ENCODE peak calls at places on chromosome 10, in four cellular contexts. One of them, this sample, is unnamed.

GRCh38 chr10:101709359-101710063 is 14.5 kb upstream of the FBXW4 start:
- DNase-seq in AG04449: no peak
- DNase-seq in heart right ventricle: no peak
- DNase-seq in prostate gland: no peak
- DNase-seq in this sample: no peak

GRCh38 chr10:32237644-32238345 is 109.2 kb downstream of the EPC1 start:
- DNase-seq in prostate gland: no peak
- DNase-seq in AG04449: peak; percentile 37
- DNase-seq in heart right ventricle: no peak
- DNase-seq in this sample: peak; percentile 37

GRCh38 chr10:79025113-79025832 is 43.5 kb upstream of the ZMIZ1 start:
- DNase-seq in heart right ventricle: no peak
- DNase-seq in AG04449: no peak
- DNase-seq in prostate gland: no peak
- DNase-seq in this sample: no peak

GRCh38 chr10:52752261-52752660 is 20.3 kb downstream of the MBL2 start:
- DNase-seq in AG04449: no peak
- DNase-seq in prostate gland: no peak
- DNase-seq in heart right ventricle: no peak
- DNase-seq in this sample: no peak

GRCh38 chr10:43032613-43033012 is 44.3 kb upstream of the RET start:
- DNase-seq in AG04449: no peak
- DNase-seq in prostate gland: no peak
- DNase-seq in heart right ventricle: no peak
- DNase-seq in this sample: no peak

GRCh38 chr10:4102802-4103344 is 317.9 kb upstream of the KLF6 start:
- DNase-seq in prostate gland: no peak
- DNase-seq in heart right ventricle: no peak
- DNase-seq in AG04449: no peak
- DNase-seq in this sample: no peak

GRCh38 chr10:7583626-7584025 is 83.1 kb downstream of the ITIH5 start:
- DNase-seq in AG04449: no peak
- DNase-seq in heart right ventricle: peak; percentile 35
- DNase-seq in prostate gland: no peak
- DNase-seq in this sample: no peak

GRCh38 chr10:83959330-83959729 is 180.0 kb upstream of the GHITM start:
- DNase-seq in AG04449: no peak
- DNase-seq in heart right ventricle: no peak
- DNase-seq in prostate gland: no peak
- DNase-seq in this sample: no peak

GRCh38 chr10:94194256-94194655 is 168.5 kb downstream of the NOC3L start:
- DNase-seq in prostate gland: no peak
- DNase-seq in AG04449: no peak
- DNase-seq in heart right ventricle: no peak
- DNase-seq in this sample: no peak

GRCh38 chr10:123301077-123301875 is 147.1 kb downstream of the BUB3 start:
- DNase-seq in heart right ventricle: no peak
- DNase-seq in prostate gland: no peak
- DNase-seq in AG04449: no peak
- DNase-seq in this sample: no peak

GRCh38 chr10:70175516-70175915 is 5.2 kb upstream of the SAR1A start:
- DNase-seq in heart right ventricle: no peak
- DNase-seq in AG04449: no peak
- DNase-seq in prostate gland: no peak
- DNase-seq in this sample: no peak

GRCh38 chr10:5557040-5557721 is 32.4 kb downstream of the CALML3 start:
- DNase-seq in heart right ventricle: no peak
- DNase-seq in AG04449: no peak
- DNase-seq in prostate gland: no peak
- DNase-seq in this sample: no peak

GRCh38 chr10:48493083-48493871 is 111.6 kb downstream of the ARHGAP22 start:
- DNase-seq in prostate gland: no peak
- DNase-seq in AG04449: no peak
- DNase-seq in heart right ventricle: no peak
- DNase-seq in this sample: no peak

GRCh38 chr10:27568196-27569175 is 64.4 kb downstream of the RAB18 start:
- DNase-seq in AG04449: no peak
- DNase-seq in heart right ventricle: no peak
- DNase-seq in prostate gland: no peak
- DNase-seq in this sample: peak; percentile 7

GRCh38 chr10:70890917-70891431 is 2.6 kb upstream of the PCBD1 start:
- DNase-seq in heart right ventricle: peak; percentile 72
- DNase-seq in prostate gland: no peak
- DNase-seq in AG04449: no peak
- DNase-seq in this sample: no peak

GRCh38 chr10:48358162-48358561 is 51.7 kb downstream of the MAPK8 start:
- DNase-seq in AG04449: no peak
- DNase-seq in heart right ventricle: no peak
- DNase-seq in prostate gland: no peak
- DNase-seq in this sample: no peak

GRCh38 chr10:4243651-4244050 is 458.6 kb upstream of the KLF6 start:
- DNase-seq in AG04449: peak; percentile 99
- DNase-seq in heart right ventricle: no peak
- DNase-seq in prostate gland: no peak
- DNase-seq in this sample: peak; percentile 98

GRCh38 chr10:101351017-101351416 is 2.9 kb upstream of the BTRC start:
- DNase-seq in heart right ventricle: no peak
- DNase-seq in AG04449: no peak
- DNase-seq in prostate gland: no peak
- DNase-seq in this sample: no peak

GRCh38 chr10:68242051-68242450 is 10.1 kb upstream of the ATOH7 start:
- DNase-seq in prostate gland: no peak
- DNase-seq in AG04449: no peak
- DNase-seq in heart right ventricle: no peak
- DNase-seq in this sample: no peak

GRCh38 chr10:130546841-130547240 is 410.6 kb downstream of the GLRX3 start:
- DNase-seq in AG04449: no peak
- DNase-seq in prostate gland: no peak
- DNase-seq in heart right ventricle: no peak
- DNase-seq in this sample: no peak

GRCh38 chr10:86966008-86966654 is 2.2 kb upstream of the ADIRF start:
- DNase-seq in prostate gland: no peak
- DNase-seq in heart right ventricle: no peak
- DNase-seq in AG04449: no peak
- DNase-seq in this sample: no peak

GRCh38 chr10:50385610-50386009 is 134.3 kb upstream of the ASAH2 start:
- DNase-seq in AG04449: no peak
- DNase-seq in heart right ventricle: peak; percentile 15
- DNase-seq in prostate gland: peak; percentile 19
- DNase-seq in this sample: no peak

GRCh38 chr10:73907841-73908517 is 3.0 kb upstream of the PLAU start:
- DNase-seq in AG04449: no peak
- DNase-seq in prostate gland: no peak
- DNase-seq in heart right ventricle: no peak
- DNase-seq in this sample: no peak

GRCh38 chr10:74823791-74824183 is 2.6 kb upstream of the KAT6B start:
- DNase-seq in heart right ventricle: no peak
- DNase-seq in prostate gland: peak; percentile 60
- DNase-seq in AG04449: no peak
- DNase-seq in this sample: no peak

GRCh38 chr10:80057171-80057570 is 21.3 kb upstream of the TMEM254 start:
- DNase-seq in prostate gland: no peak
- DNase-seq in heart right ventricle: no peak
- DNase-seq in AG04449: no peak
- DNase-seq in this sample: no peak

GRCh38 chr10:69879628-69880257 is 78.0 kb downstream of the COL13A1 start:
- DNase-seq in AG04449: no peak
- DNase-seq in heart right ventricle: no peak
- DNase-seq in prostate gland: no peak
- DNase-seq in this sample: no peak

GRCh38 chr10:114304566-114305421 is 65.7 kb downstream of the VWA2 start:
- DNase-seq in AG04449: no peak
- DNase-seq in heart right ventricle: peak; percentile 53
- DNase-seq in prostate gland: peak; percentile 40
- DNase-seq in this sample: no peak

GRCh38 chr10:78211476-78212110 is 177.9 kb downstream of the RPS24 start:
- DNase-seq in AG04449: no peak
- DNase-seq in heart right ventricle: no peak
- DNase-seq in prostate gland: peak; percentile 25
- DNase-seq in this sample: peak; percentile 33

GRCh38 chr10:73032536-73032935 is 64.1 kb downstream of the P4HA1 start:
- DNase-seq in AG04449: no peak
- DNase-seq in prostate gland: no peak
- DNase-seq in heart right ventricle: no peak
- DNase-seq in this sample: no peak

GRCh38 chr10:104336829-104337526 is 1.3 kb downstream of the ITPRIP start:
- DNase-seq in heart right ventricle: no peak
- DNase-seq in AG04449: no peak
- DNase-seq in prostate gland: no peak
- DNase-seq in this sample: peak; percentile 85

GRCh38 chr10:104333037-104333727 is 5.1 kb downstream of the ITPRIP start:
- DNase-seq in prostate gland: no peak
- DNase-seq in heart right ventricle: no peak
- DNase-seq in AG04449: no peak
- DNase-seq in this sample: no peak

GRCh38 chr10:104334561-104334960 is 3.7 kb downstream of the ITPRIP start:
- DNase-seq in prostate gland: no peak
- DNase-seq in AG04449: no peak
- DNase-seq in heart right ventricle: no peak
- DNase-seq in this sample: no peak

GRCh38 chr10:104333728-104334373 is 4.4 kb downstream of the ITPRIP start:
- DNase-seq in prostate gland: no peak
- DNase-seq in AG04449: no peak
- DNase-seq in heart right ventricle: no peak
- DNase-seq in this sample: no peak

GRCh38 chr10:104334965-104335650 is 3.2 kb downstream of the ITPRIP start:
- DNase-seq in prostate gland: no peak
- DNase-seq in AG04449: no peak
- DNase-seq in heart right ventricle: no peak
- DNase-seq in this sample: no peak
- H3K4me3 ChIP-seq in prostate gland: no peak overlapping the region
- H3K4me3 ChIP-seq in AG04449: no peak overlapping the region
- H3K4me3 ChIP-seq in heart right ventricle: peak overlapping the region; percentile 86
- H3K4me3 ChIP-seq in this sample: no peak overlapping the region

GRCh38 chr10:60335708-60336107 is 54.0 kb downstream of the ANK3 start:
- DNase-seq in AG04449: no peak
- DNase-seq in prostate gland: no peak
- DNase-seq in heart right ventricle: no peak
- DNase-seq in this sample: no peak
- TF ChIP-seq CTCF in AG04449: no peak
- TF ChIP-seq CTCF in prostate gland: no peak
- TF ChIP-seq CTCF in heart right ventricle: peak; percentile 9
- TF ChIP-seq CTCF in this sample: peak; percentile 22

GRCh38 chr10:14173706-14174594 is 156.8 kb downstream of the FRMD4A start:
- DNase-seq in AG04449: no peak
- DNase-seq in prostate gland: peak; percentile 24
- DNase-seq in heart right ventricle: no peak
- DNase-seq in this sample: no peak

DNA sequence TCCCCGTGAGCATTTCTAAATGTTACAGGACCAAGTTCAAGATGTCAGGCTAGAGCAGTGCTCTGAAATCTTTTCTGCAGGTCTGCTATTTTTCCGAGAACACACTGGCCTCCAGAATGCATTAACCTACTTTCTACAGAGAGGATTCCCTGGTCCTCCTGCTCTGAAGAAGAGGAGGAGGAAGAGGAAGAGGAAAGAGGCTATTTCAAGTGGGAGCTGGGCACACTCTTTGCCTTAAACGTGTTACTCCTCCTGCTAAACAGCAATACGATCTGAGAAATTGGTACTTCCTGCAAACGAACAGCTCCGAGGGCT is 157.4 kb downstream of the FRMD4A start:
- DNase-seq in AG04449: no peak
- DNase-seq in heart right ventricle: no peak
- DNase-seq in prostate gland: no peak
- DNase-seq in this sample: no peak
- H3K4me3 ChIP-seq in AG04449: peak overlapping the region; percentile 57
- H3K4me3 ChIP-seq in heart right ventricle: peak overlapping the region; percentile 52
- H3K4me3 ChIP-seq in prostate gland: peak overlapping the region; percentile 27
- H3K4me3 ChIP-seq in this sample: peak overlapping the region; percentile 36

DNA sequence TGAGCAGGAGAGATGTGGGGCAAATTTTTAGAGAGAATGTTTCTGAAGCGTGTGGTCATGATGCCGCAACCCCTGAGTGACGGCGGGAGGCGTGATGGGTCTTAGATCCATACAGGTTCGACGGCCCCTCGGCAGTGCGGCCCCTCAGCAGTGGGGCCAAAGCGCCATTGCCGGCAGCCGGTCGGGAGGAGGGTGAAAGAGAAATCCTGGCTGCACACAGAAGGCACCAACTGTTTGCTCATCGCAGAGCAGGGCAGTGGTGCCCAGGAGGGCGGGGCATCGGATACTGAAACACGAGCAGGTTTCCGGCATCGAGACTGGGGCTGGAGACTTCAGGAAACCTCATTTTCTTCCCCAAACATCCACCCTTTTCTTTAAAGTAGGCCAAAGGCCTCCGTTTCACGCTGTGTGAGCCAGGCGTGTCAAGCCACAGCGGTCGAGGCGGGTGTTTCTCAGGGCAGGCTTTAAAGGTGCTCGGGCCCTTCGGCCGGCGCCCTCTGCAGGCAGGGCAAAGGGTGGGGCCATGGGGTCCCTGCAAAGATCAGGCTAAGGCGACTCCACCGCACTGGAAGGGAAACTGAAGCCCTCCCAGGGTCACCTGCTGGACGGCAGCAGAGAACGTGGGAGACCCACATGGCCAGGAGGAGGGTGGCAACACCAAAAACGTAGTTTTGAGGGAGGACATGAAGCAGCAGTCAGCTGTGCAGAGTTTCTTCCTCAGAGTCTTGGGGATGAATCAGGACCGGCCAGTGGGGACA is 42.0 kb upstream of the PPP2R2D start:
- DNase-seq in prostate gland: no peak
- DNase-seq in AG04449: no peak
- DNase-seq in heart right ventricle: no peak
- DNase-seq in this sample: no peak
- TF ChIP-seq CTCF in prostate gland: no peak
- TF ChIP-seq CTCF in AG04449: no peak
- TF ChIP-seq CTCF in heart right ventricle: no peak
- TF ChIP-seq CTCF in this sample: no peak

GRCh38 chr10:88990528-88991160 is at the start of gene FAS:
- DNase-seq in AG04449: no peak
- DNase-seq in prostate gland: peak; percentile 67
- DNase-seq in heart right ventricle: peak; percentile 67
- DNase-seq in this sample: no peak

GRCh38 chr10:88991161-88991899 is 732 bp downstream of the FAS start:
- DNase-seq in heart right ventricle: peak; percentile 78
- DNase-seq in AG04449: no peak
- DNase-seq in prostate gland: peak; percentile 65
- DNase-seq in this sample: no peak

GRCh38 chr10:88989824-88990527 is 622 bp upstream of the FAS start:
- DNase-seq in AG04449: no peak
- DNase-seq in heart right ventricle: no peak
- DNase-seq in prostate gland: peak; percentile 66
- DNase-seq in this sample: peak; percentile 82

GRCh38 chr10:88987840-88988239 is 2.8 kb upstream of the FAS start:
- DNase-seq in heart right ventricle: no peak
- DNase-seq in prostate gland: no peak
- DNase-seq in AG04449: no peak
- DNase-seq in this sample: no peak

DNA sequence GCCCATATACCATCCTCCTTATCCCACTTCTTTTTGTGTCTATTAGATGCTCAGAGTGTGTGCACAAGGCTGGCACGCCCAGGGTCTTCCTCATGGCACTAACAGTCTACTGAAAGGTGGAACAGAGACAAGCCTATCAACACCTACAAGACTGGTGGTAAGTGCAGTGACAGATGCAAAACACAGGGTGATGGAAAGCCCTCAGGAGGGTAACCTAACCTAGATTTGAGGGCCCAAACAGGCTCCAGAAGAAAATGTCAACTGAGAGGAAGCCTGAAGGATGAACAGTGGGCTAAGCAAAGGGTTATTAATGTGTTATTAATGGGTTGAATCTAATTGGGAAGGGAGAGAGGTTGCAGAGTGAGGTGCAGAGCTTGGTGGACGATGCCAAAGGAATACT is 1.2 kb upstream of the FAS start:
- DNase-seq in AG04449: no peak
- DNase-seq in heart right ventricle: no peak
- DNase-seq in prostate gland: no peak
- DNase-seq in this sample: no peak
- H3K4me3 ChIP-seq in AG04449: peak overlapping the region; percentile 77
- H3K4me3 ChIP-seq in heart right ventricle: peak overlapping the region; percentile 84
- H3K4me3 ChIP-seq in prostate gland: no peak overlapping the region
- H3K4me3 ChIP-seq in this sample: peak overlapping the region; percentile 92

This sample was measured in AG09309.